ENCODE peak calls at places on chromosomes 12 and 14, in six cellular contexts. S is epithelial cell of esophagus, M is GM20000, K is MM.1S, Q is A549, D is body of pancreas. W is an unnamed sample.

GRCh38 chr14:95662376-95663186 is 23.6 kb upstream of the TCL1B start:
- DNase-seq in S (no peak), M (peak; percentile 49), K (peak; percentile 63), Q (no peak), D (peak; percentile 40), W (no peak)

GRCh38 chr14:104148433-104149277 is 10.3 kb downstream of the KIF26A start:
- DNase-seq in S (no peak), M (no peak), K (no peak), Q (no peak), D (no peak), W (no peak)

GRCh38 chr12:131929530-131930456 is 717 bp downstream of the PUS1 start:
- DNase-seq in S (peak; percentile 44), M (peak; percentile 66), K (no peak), Q (peak; percentile 41), D (no peak), W (peak; percentile 64)

GRCh38 chr14:74127634-74128033 is 42.9 kb downstream of the LIN52 start:
- DNase-seq in S (peak; percentile 4), M (no peak), K (no peak), Q (no peak), D (no peak), W (no peak)

GRCh38 chr14:69044965-69045555 is 66.0 kb upstream of the ACTN1 start:
- DNase-seq in S (no peak), M (no peak), K (no peak), Q (no peak), D (no peak), W (no peak)

GRCh38 chr12:111242190-111242589 is 126.7 kb downstream of the PHETA1 start:
- DNase-seq in S (peak; percentile 34), M (no peak), K (no peak), Q (no peak), D (no peak), W (no peak)

GRCh38 chr12:59737725-59738463 is 142.1 kb downstream of the SLC16A7 start:
- DNase-seq in S (peak; percentile 36), M (no peak), K (peak; percentile 21), Q (no peak), D (no peak), W (no peak)

GRCh38 chr12:113955109-113955970 is 10.8 kb downstream of the RBM19 start:
- DNase-seq in S (peak; percentile 48), M (no peak), K (no peak), Q (peak; percentile 70), D (peak; percentile 13), W (no peak)

GRCh38 chr14:64522591-64523355 is 17.8 kb upstream of the HSPA2 start:
- DNase-seq in S (no peak), M (no peak), K (peak; percentile 61), Q (no peak), D (no peak), W (no peak)

GRCh38 chr14:104438166-104438887 is 141.2 kb upstream of the C14orf180 start:
- DNase-seq in S (no peak), M (no peak), K (no peak), Q (no peak), D (no peak), W (no peak)

GRCh38 chr14:68232643-68233055 is 413.1 kb downstream of the RAD51B start:
- DNase-seq in S (peak; percentile 98), M (peak; percentile 49), K (peak; percentile 27), Q (peak; percentile 98), D (peak; percentile 90), W (peak; percentile 68)

GRCh38 chr12:4562034-4562657 is at the start of gene DYRK4:
- DNase-seq in S (peak; percentile 55), M (peak; percentile 20), K (no peak), Q (no peak), D (peak; percentile 90), W (peak; percentile 46)

GRCh38 chr14:51398898-51399297 is 158.9 kb downstream of the TMX1 start:
- DNase-seq in S (peak; percentile 100), M (no peak), K (no peak), Q (peak; percentile 91), D (no peak), W (no peak)

GRCh38 chr14:103562385-103563088 is at the start of the genes BAG5 and COA8:
- DNase-seq in S (peak; percentile 86), M (peak; percentile 99), K (peak; percentile 72), Q (peak; percentile 89), D (peak; percentile 82), W (peak; percentile 98)

GRCh38 chr12:132342828-132343227 is 13.4 kb upstream of the GALNT9 start:
- DNase-seq in S (no peak), M (no peak), K (no peak), Q (no peak), D (no peak), W (no peak)

GRCh38 chr14:72975776-72976175 is 49.5 kb downstream of the DCAF4 start:
- DNase-seq in S (no peak), M (no peak), K (no peak), Q (peak; percentile 44), D (no peak), W (no peak)

GRCh38 chr14:100307215-100308111 is 1.2 kb upstream of the SLC25A29 start:
- DNase-seq in S (peak; percentile 24), M (no peak), K (no peak), Q (no peak), D (no peak), W (no peak)

GRCh38 chr14:99564903-99565259 is 39.1 kb downstream of the CCDC85C start:
- DNase-seq in S (no peak), M (no peak), K (no peak), Q (no peak), D (no peak), W (no peak)

GRCh38 chr14:64928239-64929002 is 14.1 kb downstream of the GPX2 start:
- DNase-seq in S (no peak), M (peak; percentile 25), K (peak; percentile 29), Q (no peak), D (no peak), W (no peak)

GRCh38 chr12:98154850-98155249 is 360.5 kb upstream of the TMPO start:
- DNase-seq in S (peak; percentile 13), M (no peak), K (peak; percentile 20), Q (peak; percentile 23), D (peak; percentile 20), W (no peak)

GRCh38 chr12:28604240-28604639 is 414.0 kb downstream of the CCDC91 start:
- DNase-seq in S (no peak), M (no peak), K (no peak), Q (no peak), D (no peak), W (no peak)
- TF ChIP-seq CTCF in S (no peak), M (no peak), K (no peak), Q (no peak), D (no peak), W (no peak)

GRCh38 chr12:119705182-119705581 is 37.2 kb downstream of the PRKAB1 start:
- DNase-seq in S (no peak), M (no peak), K (no peak), Q (no peak), D (no peak), W (no peak)

GRCh38 chr12:119700078-119700477 is 32.1 kb downstream of the PRKAB1 start:
- DNase-seq in S (no peak), M (no peak), K (no peak), Q (no peak), D (no peak), W (no peak)

GRCh38 chr12:119699199-119699765 is 31.3 kb downstream of the PRKAB1 start:
- DNase-seq in S (no peak), M (no peak), K (no peak), Q (no peak), D (no peak), W (no peak)

DNA sequence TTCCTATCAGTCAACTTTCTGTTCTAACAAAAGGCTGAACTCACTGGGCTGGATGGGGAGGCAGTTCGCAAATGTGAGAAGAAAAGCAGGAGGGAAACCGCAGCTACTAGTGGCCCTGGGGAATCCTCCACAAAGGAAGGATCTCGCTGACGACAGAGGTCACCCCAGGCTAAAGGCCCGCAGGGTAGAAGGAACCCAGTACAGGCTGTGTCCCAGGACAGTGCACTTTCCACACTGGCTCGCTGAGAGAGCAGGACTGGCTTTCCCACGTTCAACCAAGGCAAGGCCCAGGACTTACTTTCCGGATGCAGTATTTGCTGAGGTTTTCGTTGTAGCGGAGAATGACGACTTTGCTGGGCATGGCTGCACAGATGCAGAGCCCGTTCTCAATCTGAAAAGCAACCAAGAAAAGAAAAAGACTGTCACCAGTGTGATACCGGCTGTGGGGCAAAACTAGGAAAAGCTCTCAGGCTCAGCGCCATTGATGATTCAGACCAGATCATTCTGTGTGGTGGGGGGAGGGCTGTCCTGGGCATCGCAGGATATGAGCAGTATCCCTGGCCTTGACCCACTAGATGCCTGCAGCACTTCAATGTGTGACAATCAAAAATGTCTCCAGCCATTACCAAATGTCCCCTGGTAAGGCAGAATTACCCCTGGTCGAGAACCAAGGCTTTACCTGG is 36.3 kb downstream of the PRKAB1 start:
- DNase-seq in S (peak; percentile 19), M (no peak), K (no peak), Q (no peak), D (no peak), W (no peak)
- TF ChIP-seq CTCF in S (no peak), M (no peak), K (no peak), Q (no peak), D (no peak), W (no peak)

DNA sequence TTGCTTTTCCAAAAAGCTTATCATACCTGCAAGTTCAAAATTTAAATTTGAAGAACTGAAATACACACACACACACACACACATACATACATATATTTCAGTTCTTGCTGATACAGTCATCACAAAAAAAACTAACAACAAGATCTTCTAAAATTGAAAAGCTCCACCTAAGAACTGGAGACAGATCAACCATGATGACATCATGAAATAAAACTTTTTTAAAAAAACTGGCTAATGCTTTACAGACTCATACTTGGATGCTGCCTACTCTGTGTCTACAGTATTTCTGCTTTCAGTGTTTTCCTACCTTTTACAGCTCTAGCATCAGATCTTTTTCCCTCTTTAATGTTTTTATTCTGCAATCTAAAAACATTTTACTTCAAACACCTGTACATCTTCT is 261.4 kb downstream of the DIO2 start:
- DNase-seq in S (no peak), M (no peak), K (no peak), Q (no peak), D (no peak), W (no peak)
- TF ChIP-seq CTCF in S (no peak), M (no peak), K (no peak), Q (no peak), D (no peak), W (no peak)

DNA sequence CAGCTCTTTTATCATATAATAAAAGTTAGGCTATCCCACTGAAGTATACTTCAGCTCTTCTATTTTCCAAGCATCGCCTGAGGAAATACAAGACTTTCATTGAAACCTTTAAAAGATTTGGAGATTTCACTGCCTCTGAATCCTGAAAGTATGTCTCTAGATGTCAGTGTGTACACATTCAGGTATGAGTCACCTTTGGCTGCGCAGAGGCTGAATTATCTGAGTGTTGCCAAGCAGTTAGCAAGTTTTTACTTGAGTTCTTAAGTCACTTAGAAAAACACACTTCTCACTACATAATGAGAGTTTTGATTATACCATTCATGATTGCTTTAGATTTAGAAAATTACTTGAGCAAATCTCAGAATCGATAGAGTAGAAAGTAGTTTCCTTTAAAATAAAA is 210.3 kb downstream of the TMTC2 start:
- DNase-seq in S (peak; percentile 90), M (no peak), K (no peak), Q (peak; percentile 45), D (peak; percentile 70), W (no peak)
- TF ChIP-seq CTCF in S (no peak), M (no peak), K (no peak), Q (peak; percentile 20), D (no peak), W (no peak)

GRCh38 chr12:48980953-48981756 is 3.0 kb downstream of the WNT1 start:
- DNase-seq in S (no peak), M (peak; percentile 66), K (no peak), Q (peak; percentile 57), D (no peak), W (peak; percentile 58)
- TF ChIP-seq CTCF in S (no peak), M (no peak), K (peak; percentile 22), Q (peak; percentile 38), D (no peak), W (peak; percentile 30)

GRCh38 chr12:17511369-17511768 is 578.6 kb downstream of the RERGL start:
- DNase-seq in S (peak; percentile 1), M (no peak), K (no peak), Q (peak; percentile 4), D (no peak), W (no peak)
- TF ChIP-seq CTCF in S (no peak), M (no peak), K (peak; percentile 21), Q (peak; percentile 26), D (no peak), W (no peak)